ENCODE peak calls at places on chromosomes 2 and 18, in six cellular contexts. R, V, W, E, F and Z are unnamed samples.

GRCh38 chr2:113014067-113014466 is 8.8 kb downstream of the IL36A start:
- DNase-seq in R (no peak), V (no peak), W (no peak), E (no peak), F (no peak), Z (no peak)

GRCh38 chr2:24815171-24815570 is 21.9 kb downstream of the CENPO start:
- DNase-seq in R (no peak), V (no peak), W (no peak), E (no peak), F (no peak), Z (no peak)

GRCh38 chr2:9235388-9236344 is 29.1 kb downstream of the ASAP2 start:
- DNase-seq in R (no peak), V (no peak), W (no peak), E (no peak), F (no peak), Z (no peak)

GRCh38 chr2:378364-378763 is 90.5 kb upstream of the ALKAL2 start:
- DNase-seq in R (no peak), V (no peak), W (no peak), E (no peak), F (no peak), Z (no peak)

GRCh38 chr2:16226942-16227664 is 286.8 kb downstream of the MYCN start:
- DNase-seq in R (no peak), V (peak), W (no peak), E (no peak), F (no peak), Z (no peak)

GRCh38 chr2:198135481-198135934 is 331.1 kb downstream of the PLCL1 start:
- DNase-seq in R (no peak), V (no peak), W (no peak), E (no peak), F (no peak), Z (no peak)

GRCh38 chr2:204849887-204850286 is 304.6 kb downstream of the PARD3B start:
- DNase-seq in R (no peak), V (no peak), W (no peak), E (no peak), F (no peak), Z (no peak)

GRCh38 chr2:15674637-15675455 is 83.2 kb downstream of the DDX1 start:
- DNase-seq in R (no peak), V (no peak), W (no peak), E (no peak), F (no peak), Z (no peak)

GRCh38 chr2:67719351-67719750 is 322.2 kb downstream of the ETAA1 start:
- DNase-seq in R (no peak), V (no peak), W (no peak), E (no peak), F (no peak), Z (no peak)

GRCh38 chr2:25228848-25229674 is 60.7 kb upstream of the POMC start:
- DNase-seq in R (peak), V (peak), W (peak), E (peak), F (peak), Z (no peak)

GRCh38 chr18:35904389-35905037 is 68.0 kb upstream of the RMP24 start:
- DNase-seq in R (no peak), V (no peak), W (no peak), E (no peak), F (no peak), Z (no peak)

GRCh38 chr2:107068502-107068901 is 182.5 kb upstream of the ST6GAL2 start:
- DNase-seq in R (no peak), V (no peak), W (no peak), E (no peak), F (no peak), Z (no peak)

GRCh38 chr2:186105016-186105415 is 366.4 kb downstream of the FSIP2 start:
- DNase-seq in R (no peak), V (no peak), W (no peak), E (no peak), F (no peak), Z (no peak)

GRCh38 chr2:172806426-172807008 is 70.9 kb downstream of the RAPGEF4 start:
- DNase-seq in R (no peak), V (no peak), W (peak), E (no peak), F (peak), Z (no peak)

GRCh38 chr2:120978359-120979050 is 242.8 kb downstream of the GLI2 start:
- DNase-seq in R (no peak), V (no peak), W (no peak), E (no peak), F (no peak), Z (no peak)

GRCh38 chr2:44972771-44973535 is 31.5 kb downstream of the SIX3 start:
- DNase-seq in R (no peak), V (no peak), W (no peak), E (no peak), F (no peak), Z (no peak)

GRCh38 chr2:232697807-232698110 is 628 bp downstream of the GIGYF2 start:
- DNase-seq in R (no peak), V (no peak), W (no peak), E (no peak), F (no peak), Z (no peak)

GRCh38 chr2:232697059-232697806 is at the start of gene GIGYF2:
- DNase-seq in R (peak), V (peak), W (peak), E (peak), F (peak), Z (peak)

GRCh38 chr2:232698552-232699091 is 1.5 kb downstream of the GIGYF2 start:
- DNase-seq in R (no peak), V (no peak), W (no peak), E (no peak), F (no peak), Z (no peak)

GRCh38 chr2:232699110-232699509 is 2.0 kb downstream of the GIGYF2 start:
- DNase-seq in R (no peak), V (no peak), W (no peak), E (no peak), F (no peak), Z (no peak)

GRCh38 chr2:232696609-232697058 is 497 bp upstream of the GIGYF2 start:
- DNase-seq in R (no peak), V (no peak), W (no peak), E (no peak), F (no peak), Z (no peak)
- H3K4me3 ChIP-seq in R (peak), V (peak), W (no peak), E (peak), F (peak), Z (no peak)

DNA sequence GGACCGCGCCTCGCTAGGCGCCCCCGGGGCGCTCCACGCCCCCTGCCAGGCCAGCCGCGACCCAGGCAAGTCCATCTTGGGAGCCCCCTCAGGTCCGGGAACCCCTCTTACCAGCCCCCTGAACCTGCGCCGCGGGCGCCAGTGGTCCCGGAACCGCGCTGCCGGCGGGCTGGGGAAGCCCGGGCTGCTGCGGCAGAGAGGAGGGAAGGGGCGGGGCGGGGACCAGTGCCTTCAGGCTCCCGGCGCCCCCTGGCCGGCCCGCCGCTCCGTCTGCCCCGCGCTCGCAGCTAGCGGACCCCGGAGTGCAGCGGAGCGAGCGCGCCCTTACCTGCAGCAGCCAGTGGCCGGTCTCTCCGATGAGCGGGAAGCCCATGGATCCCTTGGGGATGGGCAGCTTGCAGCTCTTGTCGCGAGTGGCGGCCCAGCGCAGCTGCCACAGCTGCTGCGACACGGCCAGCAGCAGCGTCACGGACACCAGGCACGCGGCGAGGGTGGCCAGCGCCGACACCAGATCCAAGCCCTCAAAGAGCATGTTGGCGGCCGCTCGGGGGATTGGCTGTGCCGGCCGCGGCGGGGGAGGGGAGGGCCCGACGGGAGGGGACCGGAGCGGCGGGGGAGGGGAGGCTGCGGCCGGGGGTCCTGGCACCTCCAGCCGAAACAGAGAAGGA is at the start of gene CYP26B1:
- DNase-seq in R (no peak), V (no peak), W (peak), E (no peak), F (no peak), Z (no peak)
- H3K4me3 ChIP-seq in R (peak), V (peak), W (peak), E (peak), F (peak), Z (peak)

DNA sequence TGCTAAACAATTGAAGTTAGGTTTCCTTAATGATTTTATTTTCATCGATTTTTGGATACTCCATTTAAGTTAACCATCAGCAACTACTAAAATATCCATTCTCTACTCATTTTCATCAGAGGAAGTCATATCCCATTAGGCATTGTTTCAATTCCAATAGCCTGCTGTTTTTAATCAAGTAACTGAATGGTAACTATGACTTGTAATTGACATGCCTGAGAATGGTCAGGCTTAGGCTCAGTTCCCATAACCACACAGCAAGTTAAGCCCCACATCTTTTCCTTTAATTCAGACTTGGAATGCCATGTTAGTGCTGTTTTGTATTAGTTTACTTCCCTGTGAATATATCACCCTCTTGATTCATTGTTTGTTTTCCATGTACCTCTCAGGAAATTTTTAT is 398.8 kb downstream of the ARHGAP15 start:
- DNase-seq in R (no peak), V (no peak), W (no peak), E (no peak), F (no peak), Z (no peak)
- H3K4me3 ChIP-seq in R (no peak), V (no peak), W (no peak), E (no peak), F (no peak), Z (no peak)

DNA sequence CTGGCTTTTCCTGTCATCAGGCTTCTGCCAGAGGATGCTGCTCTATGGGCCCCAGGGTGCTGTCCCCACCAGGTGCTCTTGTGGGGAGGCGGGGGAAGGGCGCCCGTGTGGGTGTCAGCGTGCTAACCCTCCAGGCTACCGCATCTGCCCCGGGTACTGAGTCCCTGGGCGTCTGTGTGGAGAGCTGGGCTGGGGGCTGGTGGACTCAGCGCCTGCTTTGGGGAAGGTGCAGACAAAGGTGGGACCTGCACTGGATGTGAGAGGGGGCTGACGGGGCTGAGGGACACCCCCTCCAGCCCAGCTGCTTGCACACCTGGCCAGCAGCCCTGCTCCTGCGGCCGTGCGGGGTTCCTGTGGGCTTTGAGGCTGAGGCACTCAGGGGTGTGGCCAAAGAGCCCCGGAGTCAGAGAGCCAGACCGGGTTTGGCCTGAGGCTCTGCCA is 120.7 kb upstream of the PXDN start:
- DNase-seq in R (no peak), V (no peak), W (no peak), E (no peak), F (no peak), Z (no peak)
- H3K4me3 ChIP-seq in R (no peak), V (no peak), W (no peak), E (no peak), F (no peak), Z (no peak)

GRCh38 chr2:239589855-239590254 is 189.0 kb upstream of the HDAC4 start:
- DNase-seq in R (no peak), V (no peak), W (no peak), E (no peak), F (no peak), Z (no peak)
- H3K4me3 ChIP-seq in R (no peak), V (no peak), W (no peak), E (no peak), F (no peak), Z (no peak)

DNA sequence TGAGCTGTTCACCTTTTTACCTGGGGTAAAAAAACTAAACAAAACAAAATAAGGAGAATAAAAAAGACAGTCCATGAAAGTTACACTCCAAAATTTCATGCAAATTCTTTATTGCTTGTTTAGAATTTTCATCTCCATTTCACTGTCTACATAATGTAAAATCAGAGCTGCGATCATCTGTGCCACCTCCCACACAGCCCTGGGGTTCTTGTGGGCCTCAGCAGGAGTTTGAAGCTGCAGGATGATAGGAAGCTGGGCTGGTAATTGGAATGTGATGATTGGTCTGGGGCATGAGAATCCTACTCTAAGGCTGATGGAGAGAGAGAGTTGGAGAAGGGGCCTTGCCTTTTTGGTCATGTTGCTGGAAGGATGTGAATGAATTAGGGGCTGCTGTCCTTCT is 4.2 kb upstream of the LHCGR start:
- DNase-seq in R (no peak), V (no peak), W (no peak), E (no peak), F (no peak), Z (no peak)
- H3K4me3 ChIP-seq in R (no peak), V (no peak), W (no peak), E (no peak), F (no peak), Z (no peak)

DNA sequence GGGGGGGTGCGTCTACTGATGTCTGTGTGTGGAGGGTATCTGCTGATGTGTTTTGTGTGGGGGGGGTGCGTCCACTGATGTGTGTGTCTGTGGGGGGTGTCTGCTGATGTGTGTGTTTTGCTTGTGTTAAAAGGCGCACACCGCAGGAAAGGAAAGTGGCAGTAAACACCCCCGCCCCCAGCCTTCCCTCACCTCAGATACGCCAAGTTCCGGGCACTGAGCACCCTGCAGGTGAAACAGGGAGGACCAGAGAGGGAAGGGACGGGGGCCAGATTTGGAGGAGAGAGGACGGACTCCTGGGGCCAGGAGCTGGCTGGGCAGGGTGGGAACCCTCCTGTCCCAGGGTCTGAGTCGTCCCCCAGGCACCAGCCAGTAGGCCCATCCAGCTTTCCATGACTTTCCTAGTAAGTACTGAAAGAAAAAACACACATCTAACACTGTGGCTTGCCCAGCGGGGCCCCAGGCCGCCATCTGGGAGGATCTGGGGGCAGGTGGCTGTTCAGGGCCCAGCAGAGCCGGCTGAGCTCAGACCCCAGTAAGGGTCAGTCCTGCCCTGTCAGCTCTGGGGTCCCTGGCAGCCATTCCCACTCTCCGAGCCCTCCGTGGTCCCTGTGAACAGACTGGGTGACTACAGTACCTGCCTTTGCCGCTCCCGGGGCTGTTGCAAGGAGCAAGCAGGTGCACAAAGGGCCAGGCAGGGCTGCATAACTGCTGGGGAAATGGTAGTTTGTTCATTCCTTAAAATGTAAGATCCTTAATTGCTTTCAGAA is 126.9 kb downstream of the NFATC1 start:
- DNase-seq in R (peak), V (no peak), W (no peak), E (peak), F (no peak), Z (no peak)
- H3K4me3 ChIP-seq in R (no peak), V (no peak), W (no peak), E (peak), F (no peak), Z (no peak)

GRCh38 chr2:200713003-200713703 is 98.6 kb upstream of the BZW1 start:
- DNase-seq in R (peak), V (peak), W (peak), E (peak), F (peak), Z (peak)
- H3K4me3 ChIP-seq in R (peak), V (peak), W (no peak), E (no peak), F (peak), Z (no peak)

GRCh38 chr2:66521459-66521858 is 86.5 kb downstream of the MEIS1 start:
- DNase-seq in R (no peak), V (no peak), W (no peak), E (no peak), F (no peak), Z (no peak)
- H3K4me3 ChIP-seq in R (no peak), V (no peak), W (no peak), E (no peak), F (no peak), Z (no peak)

DNA sequence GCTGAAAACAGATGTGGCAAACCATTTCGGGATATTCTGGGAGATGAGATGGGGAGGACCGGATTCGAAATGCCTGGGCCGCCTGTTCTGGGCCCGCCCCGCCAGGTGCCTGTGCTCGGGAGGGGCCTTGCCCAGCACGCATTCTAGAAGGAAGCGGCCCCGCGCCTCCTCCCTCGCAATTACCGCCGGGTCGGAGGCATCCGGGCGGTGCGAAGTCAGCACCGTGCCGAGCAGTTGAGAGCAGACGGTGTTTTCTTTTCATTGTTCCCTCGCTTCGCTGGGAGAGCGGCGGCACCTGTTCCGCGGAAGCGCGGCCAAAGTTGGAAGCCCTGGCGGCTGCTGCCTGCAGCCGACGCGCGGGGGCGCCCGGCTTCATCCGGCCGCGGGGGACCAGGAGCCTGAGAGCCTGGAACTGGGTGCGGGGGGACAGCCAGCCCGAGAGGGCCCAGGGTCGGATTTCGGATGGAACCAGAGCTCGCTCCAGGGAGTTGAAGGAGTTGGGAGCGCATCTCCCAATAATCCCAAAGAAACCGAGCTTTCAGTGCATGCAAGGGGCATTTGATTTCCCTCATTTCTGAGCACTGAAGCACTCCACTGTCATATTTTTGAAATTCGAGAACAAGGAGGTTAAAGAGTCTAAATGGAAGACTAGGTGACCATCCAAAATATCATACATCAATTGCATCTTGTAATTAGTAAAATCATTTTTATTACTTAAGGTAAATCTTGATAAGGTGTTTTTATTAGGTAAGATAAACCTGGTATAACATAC is 241.8 kb upstream of the RAB12 start:
- DNase-seq in R (no peak), V (peak), W (peak), E (peak), F (no peak), Z (peak)
- H3K4me3 ChIP-seq in R (peak), V (peak), W (peak), E (peak), F (peak), Z (no peak)